ENCODE peak calls at places on chromosome 20, in five cellular contexts. One of them, this sample, is unnamed.
A peak's percentile ranks its signal among the peaks of the same experiment; 100 is the strongest.

GRCh38 chr20:49424536-49424935 is 57.9 kb downstream of the KCNB1 start:
- DNase-seq in MM.1S: no peak
- DNase-seq in OCI-LY7: no peak
- DNase-seq in GM23248: peak; percentile 15
- DNase-seq in hepatocyte: no peak
- DNase-seq in this sample: peak; percentile 54

GRCh38 chr20:44805991-44806729 is 4.2 kb downstream of the RIMS4 start:
- DNase-seq in GM23248: peak; percentile 42
- DNase-seq in OCI-LY7: no peak
- DNase-seq in MM.1S: no peak
- DNase-seq in hepatocyte: peak; percentile 72
- DNase-seq in this sample: peak; percentile 93

GRCh38 chr20:1392443-1392692 is 486 bp downstream of the FKBP1A start:
- DNase-seq in OCI-LY7: no peak
- DNase-seq in hepatocyte: no peak
- DNase-seq in GM23248: peak; percentile 58
- DNase-seq in MM.1S: no peak
- DNase-seq in this sample: peak; percentile 46

GRCh38 chr20:20034486-20034885 is 17.3 kb downstream of the NAA20 start:
- DNase-seq in OCI-LY7: no peak
- DNase-seq in MM.1S: no peak
- DNase-seq in hepatocyte: no peak
- DNase-seq in GM23248: peak; percentile 62
- DNase-seq in this sample: no peak

GRCh38 chr20:3042621-3043020 is 801 bp upstream of the GNRH2 start:
- DNase-seq in GM23248: no peak
- DNase-seq in OCI-LY7: no peak
- DNase-seq in MM.1S: no peak
- DNase-seq in hepatocyte: no peak
- DNase-seq in this sample: peak; percentile 33

GRCh38 chr20:54212226-54212625 is 4.3 kb downstream of the PFDN4 start:
- DNase-seq in OCI-LY7: no peak
- DNase-seq in hepatocyte: no peak
- DNase-seq in GM23248: peak; percentile 57
- DNase-seq in MM.1S: no peak
- DNase-seq in this sample: no peak

GRCh38 chr20:20215976-20216727 is 151.8 kb upstream of the INSM1 start:
- DNase-seq in MM.1S: no peak
- DNase-seq in OCI-LY7: no peak
- DNase-seq in hepatocyte: no peak
- DNase-seq in GM23248: no peak
- DNase-seq in this sample: no peak

GRCh38 chr20:16922834-16923233 is 174.7 kb downstream of the OTOR start:
- DNase-seq in OCI-LY7: no peak
- DNase-seq in hepatocyte: peak; percentile 31
- DNase-seq in MM.1S: no peak
- DNase-seq in GM23248: peak; percentile 90
- DNase-seq in this sample: no peak

GRCh38 chr20:33064572-33065287 is 11.0 kb downstream of the BPIFB3 start:
- DNase-seq in hepatocyte: no peak
- DNase-seq in GM23248: no peak
- DNase-seq in MM.1S: no peak
- DNase-seq in OCI-LY7: no peak
- DNase-seq in this sample: no peak

GRCh38 chr20:2137552-2138201 is 36.0 kb downstream of the STK35 start:
- DNase-seq in hepatocyte: no peak
- DNase-seq in OCI-LY7: no peak
- DNase-seq in GM23248: peak; percentile 97
- DNase-seq in MM.1S: no peak
- DNase-seq in this sample: no peak

GRCh38 chr20:396619-397431 is 11.3 kb upstream of the RBCK1 start:
- DNase-seq in OCI-LY7: no peak
- DNase-seq in GM23248: no peak
- DNase-seq in MM.1S: no peak
- DNase-seq in hepatocyte: no peak
- DNase-seq in this sample: no peak

GRCh38 chr20:8346898-8347297 is 214.8 kb downstream of the PLCB1 start:
- DNase-seq in hepatocyte: no peak
- DNase-seq in GM23248: no peak
- DNase-seq in OCI-LY7: no peak
- DNase-seq in MM.1S: no peak
- DNase-seq in this sample: no peak

GRCh38 chr20:31663838-31664695 is 26.4 kb downstream of the COX4I2 start:
- DNase-seq in OCI-LY7: no peak
- DNase-seq in MM.1S: no peak
- DNase-seq in hepatocyte: peak; percentile 79
- DNase-seq in GM23248: no peak
- DNase-seq in this sample: peak; percentile 39

GRCh38 chr20:2109425-2110210 is 8.0 kb downstream of the STK35 start:
- DNase-seq in MM.1S: no peak
- DNase-seq in hepatocyte: peak; percentile 47
- DNase-seq in OCI-LY7: no peak
- DNase-seq in GM23248: peak; percentile 47
- DNase-seq in this sample: no peak

GRCh38 chr20:59004493-59004762 is 2.6 kb downstream of the CTSZ start:
- DNase-seq in OCI-LY7: no peak
- DNase-seq in hepatocyte: no peak
- DNase-seq in GM23248: no peak
- DNase-seq in MM.1S: no peak
- DNase-seq in this sample: no peak

GRCh38 chr20:18237682-18238081 is 50.6 kb upstream of the ZNF133 start:
- DNase-seq in MM.1S: no peak
- DNase-seq in hepatocyte: no peak
- DNase-seq in OCI-LY7: no peak
- DNase-seq in GM23248: no peak
- DNase-seq in this sample: no peak

GRCh38 chr20:51554538-51555165 is 12.1 kb upstream of the NFATC2 start:
- DNase-seq in hepatocyte: no peak
- DNase-seq in GM23248: peak; percentile 90
- DNase-seq in OCI-LY7: no peak
- DNase-seq in MM.1S: no peak
- DNase-seq in this sample: no peak

GRCh38 chr20:44460795-44461141 is 14.9 kb upstream of the TTPAL start:
- DNase-seq in hepatocyte: peak; percentile 70
- DNase-seq in MM.1S: peak; percentile 37
- DNase-seq in GM23248: peak; percentile 72
- DNase-seq in OCI-LY7: peak; percentile 56
- DNase-seq in this sample: peak; percentile 49

GRCh38 chr20:7654231-7654630 is 286.0 kb downstream of the HAO1 start:
- DNase-seq in OCI-LY7: no peak
- DNase-seq in hepatocyte: no peak
- DNase-seq in GM23248: no peak
- DNase-seq in MM.1S: no peak
- DNase-seq in this sample: no peak

GRCh38 chr20:46857061-46857831 is 37.4 kb upstream of the EYA2 start:
- DNase-seq in GM23248: peak; percentile 33
- DNase-seq in hepatocyte: no peak
- DNase-seq in MM.1S: no peak
- DNase-seq in OCI-LY7: no peak
- DNase-seq in this sample: no peak

GRCh38 chr20:4809707-4810106 is 88.0 kb downstream of the PRND start:
- DNase-seq in GM23248: no peak
- DNase-seq in MM.1S: no peak
- DNase-seq in hepatocyte: no peak
- DNase-seq in OCI-LY7: peak; percentile 53
- DNase-seq in this sample: no peak

GRCh38 chr20:7908905-7909304 is 31.4 kb downstream of the HAO1 start:
- DNase-seq in GM23248: no peak
- DNase-seq in MM.1S: no peak
- DNase-seq in hepatocyte: no peak
- DNase-seq in OCI-LY7: no peak
- DNase-seq in this sample: no peak

GRCh38 chr20:3671986-3672863 is 9.0 kb upstream of the GFRA4 start:
- DNase-seq in MM.1S: no peak
- DNase-seq in GM23248: no peak
- DNase-seq in hepatocyte: no peak
- DNase-seq in OCI-LY7: no peak
- DNase-seq in this sample: peak; percentile 59

GRCh38 chr20:20603339-20603990 is 109.0 kb downstream of the RALGAPA2 start:
- DNase-seq in OCI-LY7: peak; percentile 20
- DNase-seq in GM23248: no peak
- DNase-seq in hepatocyte: no peak
- DNase-seq in MM.1S: no peak
- DNase-seq in this sample: no peak

GRCh38 chr20:3045042-3045815 is 623 bp upstream of the MRPS26 start:
- DNase-seq in MM.1S: peak; percentile 67
- DNase-seq in GM23248: peak; percentile 85
- DNase-seq in OCI-LY7: no peak
- DNase-seq in hepatocyte: peak; percentile 78
- DNase-seq in this sample: peak; percentile 82

GRCh38 chr20:18284805-18285533 is 3.4 kb upstream of the ZNF133 start:
- DNase-seq in hepatocyte: no peak
- DNase-seq in GM23248: peak; percentile 40
- DNase-seq in OCI-LY7: peak; percentile 19
- DNase-seq in MM.1S: no peak
- DNase-seq in this sample: peak; percentile 38

GRCh38 chr20:45727044-45727443 is 4.9 kb downstream of the SPINT4 start:
- DNase-seq in hepatocyte: no peak
- DNase-seq in MM.1S: no peak
- DNase-seq in GM23248: peak; percentile 34
- DNase-seq in OCI-LY7: no peak
- DNase-seq in this sample: no peak

GRCh38 chr20:62117658-62118057 is 4.6 kb upstream of the LSM14B start:
- DNase-seq in MM.1S: peak; percentile 66
- DNase-seq in OCI-LY7: peak; percentile 55
- DNase-seq in hepatocyte: no peak
- DNase-seq in GM23248: no peak
- DNase-seq in this sample: no peak

GRCh38 chr20:23143098-23143497 is 57.0 kb upstream of the CD93 start:
- DNase-seq in GM23248: peak; percentile 93
- DNase-seq in OCI-LY7: no peak
- DNase-seq in MM.1S: no peak
- DNase-seq in hepatocyte: peak; percentile 73
- DNase-seq in this sample: no peak

GRCh38 chr20:59748555-59749292 is 144.4 kb downstream of the PHACTR3 start:
- DNase-seq in OCI-LY7: no peak
- DNase-seq in GM23248: peak; percentile 93
- DNase-seq in MM.1S: no peak
- DNase-seq in hepatocyte: no peak
- DNase-seq in this sample: no peak

GRCh38 chr20:32457476-32457986 is 99.4 kb downstream of the ASXL1 start:
- DNase-seq in hepatocyte: peak; percentile 93
- DNase-seq in OCI-LY7: no peak
- DNase-seq in GM23248: peak; percentile 87
- DNase-seq in MM.1S: peak; percentile 29
- DNase-seq in this sample: peak; percentile 99

GRCh38 chr20:22974354-22974753 is 60.8 kb upstream of the SSTR4 start:
- DNase-seq in GM23248: peak; percentile 52
- DNase-seq in MM.1S: no peak
- DNase-seq in OCI-LY7: peak; percentile 2
- DNase-seq in hepatocyte: peak; percentile 30
- DNase-seq in this sample: peak; percentile 65

GRCh38 chr20:64077876-64078551 is 1.3 kb downstream of the RGS19 start:
- DNase-seq in MM.1S: peak; percentile 46
- DNase-seq in OCI-LY7: peak; percentile 92
- DNase-seq in hepatocyte: no peak
- DNase-seq in GM23248: no peak
- DNase-seq in this sample: peak; percentile 57
- H3K27ac ChIP-seq in MM.1S: peak overlapping the region; percentile 25
- H3K27ac ChIP-seq in OCI-LY7: peak overlapping the region; percentile 97
- H3K27ac ChIP-seq in hepatocyte: no peak overlapping the region
- H3K27ac ChIP-seq in GM23248: no peak overlapping the region
- H3K27ac ChIP-seq in this sample: no peak overlapping the region

DNA sequence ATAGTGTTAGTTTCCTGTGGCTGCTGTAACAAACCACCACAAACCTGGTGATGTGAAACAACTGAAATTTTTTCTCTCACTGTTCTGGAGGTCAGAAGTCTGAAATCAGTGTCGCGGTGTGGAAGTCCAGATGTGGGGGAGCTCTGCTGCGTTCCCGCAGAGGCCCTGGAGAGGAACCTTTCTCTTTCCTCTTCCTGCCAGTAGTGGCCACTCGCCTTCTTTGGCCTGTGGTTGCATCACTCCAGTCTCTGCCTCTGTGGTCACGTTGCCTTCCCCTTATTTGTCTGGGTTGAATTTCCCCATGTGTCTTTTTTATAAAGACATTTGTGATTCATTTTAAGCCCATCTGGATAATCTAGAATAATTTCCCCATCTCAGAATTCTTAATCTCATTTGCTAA is 295.5 kb upstream of the FLRT3 start:
- DNase-seq in hepatocyte: no peak
- DNase-seq in GM23248: no peak
- DNase-seq in MM.1S: no peak
- DNase-seq in OCI-LY7: no peak
- DNase-seq in this sample: peak; percentile 40
- TF ChIP-seq EZH2phosphoT487 in hepatocyte: no peak
- TF ChIP-seq EZH2phosphoT487 in GM23248: no peak
- TF ChIP-seq EZH2phosphoT487 in MM.1S: no peak
- TF ChIP-seq EZH2phosphoT487 in OCI-LY7: no peak
- TF ChIP-seq EZH2phosphoT487 in this sample: no peak

DNA sequence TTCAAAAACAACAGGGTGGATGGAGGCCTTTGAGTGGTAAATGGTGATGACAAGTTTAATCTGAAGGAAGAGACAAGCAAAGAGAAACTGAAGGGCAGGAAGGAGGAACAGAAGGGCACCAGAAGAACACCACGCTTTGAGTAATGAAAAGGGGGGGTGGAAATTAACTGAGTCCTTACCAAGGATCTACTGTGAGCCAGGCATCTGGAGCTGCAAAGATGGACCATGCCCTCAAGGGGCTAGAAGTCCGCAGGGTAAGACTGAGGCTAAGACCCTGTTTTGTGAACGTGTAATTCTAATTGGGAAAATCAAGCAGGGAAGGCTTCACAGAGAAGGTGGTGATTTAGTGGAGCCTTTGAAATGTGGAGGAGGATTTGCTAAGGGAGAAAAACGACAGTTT is 1.6 kb downstream of the NDRG3 start:
- DNase-seq in GM23248: peak; percentile 6
- DNase-seq in hepatocyte: peak; percentile 6
- DNase-seq in OCI-LY7: no peak
- DNase-seq in MM.1S: no peak
- DNase-seq in this sample: no peak
- H3K4me3 ChIP-seq in GM23248: peak overlapping the region; percentile 76
- H3K4me3 ChIP-seq in hepatocyte: no peak overlapping the region
- H3K4me3 ChIP-seq in OCI-LY7: peak overlapping the region; percentile 85
- H3K4me3 ChIP-seq in MM.1S: no peak overlapping the region
- H3K4me3 ChIP-seq in this sample: peak overlapping the region; percentile 93

DNA sequence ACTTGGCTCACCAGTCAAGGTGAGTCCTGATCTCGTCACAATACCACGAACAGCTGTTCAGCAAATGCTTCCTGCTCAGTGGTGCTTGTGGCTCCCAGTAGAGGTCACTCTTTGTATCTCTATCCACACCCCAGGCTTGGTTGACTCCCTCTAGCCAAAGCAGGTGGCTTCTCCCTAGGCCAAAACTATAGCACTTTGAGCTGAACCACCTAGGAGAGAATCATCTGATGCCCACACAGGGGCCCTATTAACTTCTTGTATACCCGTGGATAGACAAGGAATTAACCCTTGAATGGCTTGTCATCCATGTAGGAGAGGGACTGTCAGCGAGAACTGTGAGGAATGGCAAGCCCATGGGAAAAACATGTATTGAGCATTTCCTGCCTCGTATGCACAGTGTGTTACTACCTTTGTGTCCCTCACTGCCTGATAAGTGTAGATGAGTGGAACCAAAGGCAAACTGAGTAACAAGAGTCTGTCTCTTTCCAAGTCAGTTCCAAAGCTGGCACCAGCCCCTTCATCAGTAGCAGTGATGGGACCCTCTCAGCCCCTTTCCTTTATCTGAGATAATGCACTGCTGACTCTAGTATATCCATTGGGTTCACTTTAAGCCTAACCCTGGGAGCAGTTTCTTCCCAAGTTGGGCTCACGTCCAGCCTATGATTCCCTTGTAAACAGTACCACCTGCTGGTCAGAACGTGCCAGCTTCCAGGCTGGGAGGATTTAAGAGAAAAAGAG is 42.5 kb downstream of the EIF2S2 start:
- DNase-seq in hepatocyte: peak; percentile 90
- DNase-seq in OCI-LY7: peak; percentile 84
- DNase-seq in MM.1S: peak; percentile 80
- DNase-seq in GM23248: peak; percentile 88
- DNase-seq in this sample: peak; percentile 94
- H3K27ac ChIP-seq in hepatocyte: no peak overlapping the region
- H3K27ac ChIP-seq in OCI-LY7: peak overlapping the region; percentile 38
- H3K27ac ChIP-seq in MM.1S: no peak overlapping the region
- H3K27ac ChIP-seq in GM23248: no peak overlapping the region
- H3K27ac ChIP-seq in this sample: peak overlapping the region; percentile 33